ENCODE peak calls at places on chromosomes 11 and 22, in four cellular contexts. H is nephron progenitor cell, S is HT-29, C is NCI-H510A treated with DMSO at 0.1 percent for 48 hours. T is an unnamed sample.

GRCh38 chr22:46500201-46500600 is 37.2 kb downstream of the CELSR1 start:
- DNase-seq in C (no peak), H (peak), S (no peak), T (no peak)

GRCh38 chr11:110133182-110133581 is 40.0 kb downstream of the ZC3H12C start:
- DNase-seq in C (no peak), H (no peak), S (no peak), T (no peak)

GRCh38 chr11:95104121-95104830 is 14.6 kb downstream of the ENDOD1 start:
- DNase-seq in S (no peak), H (no peak), C (no peak), T (no peak)

GRCh38 chr22:19855504-19856409 is 1.1 kb upstream of the GNB1L start:
- DNase-seq in S (peak), H (peak), C (peak), T (peak)

GRCh38 chr22:44685384-44686056 is 16.5 kb upstream of the PRR5 start:
- DNase-seq in H (peak), C (no peak), S (peak), T (no peak)

GRCh38 chr22:36775589-36775965 is 342 bp downstream of the IFT27 start:
- DNase-seq in S (peak), H (peak), C (no peak), T (no peak)

GRCh38 chr11:45593992-45594391 is 71.4 kb downstream of the CHST1 start:
- DNase-seq in C (no peak), S (no peak), H (no peak), T (no peak)

GRCh38 chr11:115670538-115671200 is 166.5 kb upstream of the CADM1 start:
- DNase-seq in H (no peak), S (no peak), C (peak), T (no peak)